ENCODE peak calls at places on chromosomes 4 and X, in seven cellular contexts. X, E, I, S, C, V and D are unnamed samples.

GRCh38 chr4:145440292-145441007 is 41.2 kb upstream of the SMAD1 start:
- DNase-seq in X (no peak), E (no peak), I (no peak), S (no peak), C (no peak), V (no peak), D (no peak)

GRCh38 chr4:180598281-180598680 is 1644.9 kb upstream of the TENM3 start:
- DNase-seq in X (no peak), E (no peak), I (no peak), S (no peak), C (no peak), V (no peak), D (no peak)

GRCh38 chr4:94256833-94257232 is 49.2 kb downstream of the SMARCAD1 start:
- DNase-seq in X (no peak), E (no peak), I (no peak), S (peak), C (no peak), V (no peak), D (no peak)

GRCh38 chrX:18889982-18890381 is 93.9 kb downstream of the PHKA2 start:
- DNase-seq in X (no peak), E (no peak), I (peak), S (no peak), C (no peak), V (no peak), D (no peak)

GRCh38 chr4:21802406-21802805 is 146.2 kb downstream of the KCNIP4 start:
- DNase-seq in X (no peak), E (no peak), I (no peak), S (peak), C (no peak), V (peak), D (no peak)

GRCh38 chr4:24992968-24993367 is 37.8 kb downstream of the LGI2 start:
- DNase-seq in X (no peak), E (no peak), I (no peak), S (no peak), C (no peak), V (no peak), D (no peak)

GRCh38 chrX:110418220-110418856 is 59.7 kb downstream of the RTL9 start:
- DNase-seq in X (no peak), E (no peak), I (peak), S (peak), C (peak), V (peak), D (no peak)

GRCh38 chrX:10612215-10612614 is 8.2 kb downstream of the MID1 start:
- DNase-seq in X (no peak), E (no peak), I (no peak), S (peak), C (no peak), V (peak), D (no peak)

GRCh38 chrX:123454712-123455431 is 270.8 kb downstream of the GRIA3 start:
- DNase-seq in X (no peak), E (no peak), I (no peak), S (no peak), C (no peak), V (no peak), D (no peak)

GRCh38 chrX:132270699-132271098 is 51.5 kb upstream of the RAP2C start:
- DNase-seq in X (peak), E (peak), I (no peak), S (peak), C (no peak), V (peak), D (no peak)

GRCh38 chr4:9765091-9765490 is 16.3 kb upstream of the DRD5 start:
- DNase-seq in X (no peak), E (no peak), I (peak), S (peak), C (no peak), V (peak), D (no peak)

GRCh38 chr4:87046111-87046510 is 111.3 kb downstream of the AFF1 start:
- DNase-seq in X (no peak), E (no peak), I (no peak), S (peak), C (no peak), V (peak), D (no peak)

GRCh38 chr4:2177443-2178093 is 64.4 kb downstream of the HAUS3 start:
- DNase-seq in X (no peak), E (no peak), I (no peak), S (peak), C (no peak), V (no peak), D (no peak)

GRCh38 chr4:164572877-164573279 is 181.1 kb upstream of the SMIM31 start:
- DNase-seq in X (no peak), E (no peak), I (no peak), S (peak), C (no peak), V (no peak), D (no peak)

GRCh38 chrX:72054776-72055495 is 76.8 kb downstream of the RTL5 start:
- DNase-seq in X (no peak), E (no peak), I (no peak), S (no peak), C (no peak), V (no peak), D (no peak)

GRCh38 chr4:89509708-89510269 is 202.2 kb upstream of the GPRIN3 start:
- DNase-seq in X (no peak), E (no peak), I (no peak), S (peak), C (no peak), V (peak), D (no peak)

GRCh38 chr4:105990933-105991332 is 95.7 kb downstream of the NPNT start:
- DNase-seq in X (peak), E (peak), I (no peak), S (peak), C (peak), V (peak), D (peak)

GRCh38 chr4:17561195-17561909 is 15.6 kb upstream of the LAP3 start:
- DNase-seq in X (peak), E (no peak), I (no peak), S (peak), C (no peak), V (peak), D (no peak)

GRCh38 chrX:101081257-101081656 is 2.6 kb downstream of the TMEM35A start:
- DNase-seq in X (no peak), E (no peak), I (no peak), S (no peak), C (no peak), V (no peak), D (no peak)

GRCh38 chrX:65034641-65035450 is 58.6 kb upstream of the ZC4H2 start:
- DNase-seq in X (no peak), E (peak), I (peak), S (peak), C (peak), V (peak), D (peak)
- H3K4me3 ChIP-seq in X (peak), E (peak), I (no peak), S (peak), C (peak), V (peak), D (peak)

DNA sequence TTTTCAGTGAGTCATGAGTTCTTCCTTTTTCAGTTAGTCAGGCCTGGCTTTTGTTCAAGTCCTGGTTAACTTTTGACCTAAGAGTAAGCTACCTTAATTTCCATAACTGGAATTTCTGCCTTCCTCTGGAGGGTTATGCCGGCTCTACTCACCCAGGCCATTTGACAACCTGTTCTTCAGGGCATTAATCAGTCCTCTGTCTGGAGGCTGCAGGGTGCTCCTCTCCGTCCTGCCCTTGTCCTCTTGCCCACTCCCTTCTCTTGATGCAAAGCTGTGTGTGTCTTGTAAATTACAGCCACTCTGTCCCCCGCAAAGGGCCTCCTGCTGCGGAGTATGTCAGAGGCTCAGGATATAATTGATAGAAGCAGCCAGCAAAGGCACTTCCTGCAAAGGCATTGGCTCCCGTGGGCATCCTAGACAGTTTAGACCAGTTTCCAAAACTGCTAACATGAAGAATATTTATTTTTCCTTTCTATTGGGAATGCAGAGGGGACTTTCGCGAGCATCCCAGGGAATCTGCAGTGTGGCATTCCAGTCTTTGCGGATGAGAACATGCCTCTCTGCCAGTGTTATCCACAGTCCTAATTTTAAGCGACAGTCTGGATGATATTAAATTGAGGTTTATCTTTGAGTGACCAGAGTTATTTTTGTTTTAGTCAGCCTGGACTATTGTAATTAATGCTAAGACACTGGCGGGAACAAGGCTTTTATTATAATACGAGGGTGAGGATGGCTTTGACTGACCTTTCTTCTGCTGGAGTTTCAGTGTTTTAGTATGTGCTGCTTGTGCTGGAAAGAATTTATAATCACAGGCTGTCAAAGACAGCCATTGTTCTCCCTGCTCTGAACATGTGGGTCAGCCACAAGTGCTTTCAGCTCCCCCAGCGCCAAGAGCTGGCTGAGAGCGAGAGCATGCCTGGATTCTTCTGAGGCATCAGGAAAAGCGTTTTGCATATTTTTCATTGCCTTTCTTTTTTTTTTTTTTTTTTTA is 74.2 kb downstream of the LIMCH1 start:
- DNase-seq in X (no peak), E (peak), I (no peak), S (peak), C (peak), V (peak), D (no peak)
- H3K4me3 ChIP-seq in X (no peak), E (peak), I (no peak), S (no peak), C (no peak), V (no peak), D (no peak)

GRCh38 chr4:80306255-80306654 is 29.3 kb upstream of the CFAP299 start:
- DNase-seq in X (no peak), E (no peak), I (no peak), S (peak), C (no peak), V (no peak), D (no peak)

GRCh38 chr4:80309301-80310004 is 26.1 kb upstream of the CFAP299 start:
- DNase-seq in X (peak), E (no peak), I (no peak), S (peak), C (no peak), V (peak), D (no peak)

GRCh38 chr4:80307183-80307735 is 28.3 kb upstream of the CFAP299 start:
- DNase-seq in X (no peak), E (no peak), I (no peak), S (peak), C (no peak), V (peak), D (no peak)

GRCh38 chr4:80308466-80308822 is 27.1 kb upstream of the CFAP299 start:
- DNase-seq in X (no peak), E (no peak), I (no peak), S (no peak), C (no peak), V (no peak), D (no peak)

DNA sequence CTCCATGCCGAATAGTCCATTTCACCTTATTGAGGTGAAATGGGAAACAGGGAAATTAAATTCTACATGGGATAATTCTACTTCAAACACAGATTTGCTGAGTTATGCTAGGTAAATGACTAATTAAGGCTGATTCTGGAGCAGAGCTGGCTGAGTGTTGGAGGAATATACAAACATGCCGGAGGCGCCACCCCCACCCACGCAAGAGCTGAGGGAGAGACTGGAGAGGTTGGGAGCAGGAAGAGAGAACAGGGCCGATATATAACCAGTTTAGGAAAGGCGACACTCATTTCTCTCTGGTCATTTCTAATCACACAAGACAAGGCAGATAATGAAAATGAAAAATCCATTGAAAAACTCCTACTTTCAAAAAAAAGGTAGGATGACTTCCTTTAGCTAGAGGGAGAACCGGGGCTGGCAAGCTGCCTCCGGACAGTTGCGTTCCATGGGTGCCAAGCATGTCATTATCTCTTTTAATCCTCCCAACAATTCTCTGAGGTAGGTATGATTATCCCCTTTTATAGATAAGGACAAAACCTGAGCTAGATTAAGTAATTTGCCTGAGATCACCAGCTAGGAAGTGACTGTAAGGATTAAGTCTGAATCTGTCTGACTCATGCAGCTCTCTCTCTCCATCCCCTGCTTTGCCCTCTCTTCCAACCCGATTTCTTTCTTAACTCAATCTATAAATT is 27.6 kb upstream of the CFAP299 start:
- DNase-seq in X (no peak), E (no peak), I (peak), S (peak), C (no peak), V (peak), D (no peak)
- H3K4me3 ChIP-seq in X (peak), E (no peak), I (no peak), S (no peak), C (no peak), V (no peak), D (no peak)

DNA sequence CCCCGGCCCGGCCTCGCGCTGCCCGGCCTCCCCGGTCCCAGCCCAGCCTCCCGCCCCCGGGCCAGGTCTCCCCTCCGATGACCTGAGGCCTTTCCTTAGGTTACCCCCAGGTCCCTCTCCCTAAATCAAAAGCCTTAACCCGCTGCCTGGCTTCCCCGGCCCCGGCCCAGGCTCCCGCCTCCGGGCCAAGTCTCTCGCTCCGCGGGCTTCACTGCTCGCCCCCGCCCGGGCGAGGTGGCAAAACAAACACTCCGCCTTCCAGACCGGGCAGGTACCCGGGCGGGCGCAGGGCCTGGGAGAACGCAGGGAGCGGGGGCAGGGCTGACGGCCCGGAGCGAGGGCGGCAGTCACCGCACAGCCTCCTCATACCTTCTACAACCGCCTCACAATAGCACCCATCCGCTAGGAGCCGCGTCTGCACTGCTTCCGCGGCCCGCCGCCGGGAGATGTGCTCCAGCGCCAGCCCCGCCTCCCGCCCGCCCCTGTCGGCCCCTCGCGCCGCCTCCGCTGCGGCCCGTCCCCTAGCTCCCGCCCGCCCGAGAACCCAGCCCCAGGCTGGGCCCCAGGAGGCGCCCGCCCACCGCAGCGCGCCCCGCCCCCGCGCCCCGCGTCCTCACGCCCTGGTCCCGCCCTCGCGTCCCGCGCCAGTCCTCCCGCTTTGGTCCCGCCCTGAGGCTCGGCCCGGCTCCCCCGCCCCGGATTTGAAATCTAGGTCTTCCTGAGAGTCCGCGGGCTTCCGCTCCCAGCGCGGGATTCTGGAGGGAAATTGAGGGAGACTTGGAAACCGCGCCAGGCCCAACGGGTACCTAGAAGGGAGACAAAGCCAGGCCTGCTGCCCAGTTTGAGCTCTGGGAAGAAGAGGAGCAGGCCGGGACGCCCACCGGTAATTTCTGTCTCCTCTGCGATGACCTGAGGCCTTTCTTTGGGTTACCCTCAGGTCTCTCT is at the start of the genes CASP3 and PRIMPOL:
- DNase-seq in X (peak), E (peak), I (peak), S (peak), C (peak), V (peak), D (peak)
- H3K4me3 ChIP-seq in X (peak), E (peak), I (peak), S (peak), C (peak), V (peak), D (peak)

GRCh38 chr4:5887011-5887360 is 5.9 kb downstream of the CRMP1 start:
- DNase-seq in X (no peak), E (no peak), I (no peak), S (no peak), C (no peak), V (no peak), D (no peak)

GRCh38 chr4:5887361-5888221 is 5.3 kb downstream of the CRMP1 start:
- DNase-seq in X (no peak), E (no peak), I (peak), S (no peak), C (no peak), V (no peak), D (no peak)

GRCh38 chr4:5890063-5890727 is 2.7 kb downstream of the CRMP1 start:
- DNase-seq in X (no peak), E (no peak), I (peak), S (no peak), C (no peak), V (no peak), D (no peak)

GRCh38 chr4:5888706-5889696 is 3.9 kb downstream of the CRMP1 start:
- DNase-seq in X (no peak), E (no peak), I (no peak), S (no peak), C (no peak), V (no peak), D (no peak)

GRCh38 chr4:5888222-5888701 is 4.6 kb downstream of the CRMP1 start:
- DNase-seq in X (no peak), E (no peak), I (peak), S (no peak), C (no peak), V (no peak), D (no peak)
- H3K4me3 ChIP-seq in X (no peak), E (peak), I (peak), S (no peak), C (peak), V (peak), D (peak)

DNA sequence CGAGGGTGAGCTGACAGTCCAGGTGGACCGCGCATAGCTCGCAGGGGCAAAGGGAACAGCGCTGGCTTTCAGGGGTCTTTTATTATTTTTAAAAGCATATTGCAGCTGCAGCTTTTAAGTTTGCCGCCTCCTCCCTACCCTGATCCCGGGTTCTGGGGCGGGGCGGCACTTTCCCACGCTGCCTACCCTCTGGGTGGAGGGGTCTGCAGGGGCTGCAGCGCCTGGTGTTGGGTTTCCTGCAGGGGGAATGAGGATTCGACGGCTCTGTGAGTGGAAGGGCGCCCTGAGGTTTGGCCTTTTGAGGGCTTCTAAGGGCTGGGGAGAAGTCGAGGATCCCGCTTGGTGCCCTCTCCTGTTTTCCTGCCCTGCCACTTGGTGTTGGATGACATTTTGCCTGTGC is 80.7 kb upstream of the SCML1 start:
- DNase-seq in X (no peak), E (no peak), I (no peak), S (no peak), C (no peak), V (no peak), D (no peak)
- H3K4me3 ChIP-seq in X (no peak), E (peak), I (no peak), S (no peak), C (no peak), V (peak), D (no peak)

DNA sequence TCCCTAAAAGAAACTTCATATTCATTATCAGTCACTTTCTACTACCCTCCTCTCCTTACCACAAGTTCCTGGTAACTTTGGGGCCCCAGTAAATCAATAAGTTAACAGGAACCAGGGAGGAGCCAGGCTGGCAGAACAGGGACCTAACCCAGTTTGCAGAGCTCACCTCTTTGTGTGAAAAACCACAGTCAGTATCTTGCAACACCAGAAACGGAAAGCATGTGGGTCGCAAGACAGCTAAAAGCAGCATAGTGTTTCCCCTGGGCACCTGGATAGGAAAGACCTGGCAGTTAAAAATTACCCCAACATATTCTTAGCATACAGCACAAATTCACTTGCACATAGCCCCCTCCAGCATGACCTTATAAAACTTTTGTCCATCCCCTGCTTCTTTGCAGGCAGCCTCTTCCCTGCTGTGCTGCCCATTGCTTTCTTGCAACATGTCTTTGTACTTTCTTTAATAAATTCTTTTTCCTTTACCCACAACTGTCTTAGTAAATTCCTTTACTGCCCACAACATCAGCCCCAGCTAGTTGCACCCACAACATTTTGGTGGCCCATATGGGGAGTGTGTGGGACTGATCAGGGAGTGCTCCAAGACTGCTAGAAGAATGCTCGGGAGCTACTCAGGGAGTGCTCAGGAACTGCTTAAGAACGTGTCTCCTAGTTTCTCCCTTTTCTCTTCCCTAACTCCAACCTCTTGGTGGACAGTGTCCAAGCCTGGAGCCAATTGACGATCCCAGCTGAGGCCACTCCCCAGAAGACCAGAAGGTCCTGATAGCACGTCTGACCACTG is 83.4 kb downstream of the MSN start:
- DNase-seq in X (no peak), E (no peak), I (no peak), S (no peak), C (no peak), V (no peak), D (no peak)
- H3K4me3 ChIP-seq in X (no peak), E (no peak), I (no peak), S (no peak), C (no peak), V (no peak), D (no peak)

GRCh38 chrX:155263854-155264628 is at the start of gene RAB39B:
- DNase-seq in X (peak), E (peak), I (peak), S (peak), C (no peak), V (peak), D (peak)
- H3K4me3 ChIP-seq in X (peak), E (peak), I (peak), S (no peak), C (peak), V (peak), D (peak)

GRCh38 chrX:153733651-153734240 is 9.1 kb downstream of the ABCD1 start:
- DNase-seq in X (no peak), E (no peak), I (no peak), S (no peak), C (no peak), V (no peak), D (no peak)
- H3K4me3 ChIP-seq in X (no peak), E (no peak), I (no peak), S (no peak), C (no peak), V (no peak), D (no peak)